ENCODE peak calls at places on chromosomes 3 and 15, in nine cellular contexts. I is right atrium auricular region, X is body of pancreas, U is uterus, F is testis, V is stomach, T is OCI-LY7, R is spleen, L is lung. J is an unnamed sample. For H3K36me3, the result is how much of the 10 kb centered on the place peaks cover.

GRCh38 chr15:49492151-49492550 is 69.1 kb downstream of the FGF7 start:
- DNase-seq in I (no peak), U (no peak), F (no peak), V (no peak), X (no peak), R (no peak), T (no peak), L (no peak), J (no peak)

GRCh38 chr15:38253448-38253847 is 812 bp downstream of the SPRED1 start:
- DNase-seq in I (no peak), R (no peak), U (no peak), X (no peak), V (no peak), L (no peak), T (peak), F (no peak), J (peak)

GRCh38 chr15:26628071-26628470 is 144.8 kb downstream of the GABRB3 start:
- DNase-seq in T (peak), R (no peak), V (no peak), X (no peak), U (no peak), I (no peak), L (no peak), F (no peak), J (no peak)

GRCh38 chr3:43879166-43879565 is 188.4 kb downstream of the ABHD5 start:
- DNase-seq in L (no peak), F (peak), T (peak), I (no peak), X (no peak), U (no peak), R (no peak), V (peak), J (no peak)

GRCh38 chr15:70835415-70835814 is 18.5 kb downstream of the LARP6 start:
- DNase-seq in I (peak), V (no peak), F (peak), R (no peak), T (no peak), X (no peak), U (peak), L (no peak), J (no peak)

GRCh38 chr3:51610708-51611107 is 60.3 kb upstream of the TEX264 start:
- DNase-seq in U (no peak), X (no peak), V (no peak), F (no peak), T (no peak), L (no peak), R (no peak), I (no peak), J (no peak)

GRCh38 chr3:11480663-11481298 is 162.9 kb downstream of the VGLL4 start:
- DNase-seq in F (no peak), L (no peak), U (peak), X (peak), V (peak), T (no peak), R (no peak), I (no peak), J (no peak)

GRCh38 chr3:38616658-38617057 is 32.8 kb downstream of the SCN5A start:
- DNase-seq in T (no peak), F (no peak), U (no peak), I (no peak), L (no peak), V (no peak), X (no peak), R (peak), J (no peak)

GRCh38 chr3:51671090-51672082 is at the start of gene TEX264:
- DNase-seq in T (peak), L (peak), U (peak), I (peak), V (peak), X (peak), F (peak), R (peak), J (no peak)

GRCh38 chr15:66254364-66255292 is 1.1 kb upstream of the MEGF11 start:
- DNase-seq in R (no peak), X (no peak), T (no peak), I (no peak), V (no peak), U (no peak), F (no peak), L (no peak), J (no peak)

GRCh38 chr3:45272411-45272810 is 46.3 kb upstream of the TMEM158 start:
- DNase-seq in R (no peak), T (no peak), U (no peak), L (no peak), X (no peak), F (no peak), I (no peak), V (no peak), J (no peak)

GRCh38 chr3:17802993-17803392 is 60.6 kb upstream of the TBC1D5 start:
- DNase-seq in R (no peak), V (no peak), X (no peak), U (no peak), T (no peak), F (no peak), L (no peak), I (no peak), J (no peak)

GRCh38 chr3:60609446-60609845 is 641.8 kb downstream of the FHIT start:
- DNase-seq in V (no peak), L (no peak), U (no peak), I (no peak), R (no peak), T (no peak), F (no peak), X (no peak), J (no peak)

GRCh38 chr3:54188176-54188791 is 65.9 kb downstream of the CACNA2D3 start:
- DNase-seq in L (no peak), U (no peak), R (no peak), V (peak), F (peak), I (no peak), T (peak), X (peak), J (peak)

GRCh38 chr3:18679226-18679625 is 254.1 kb upstream of the SATB1 start:
- DNase-seq in V (no peak), X (no peak), L (no peak), T (no peak), U (no peak), F (no peak), R (no peak), I (no peak), J (no peak)

GRCh38 chr3:58293516-58293915 is 12.5 kb upstream of the RPP14 start:
- DNase-seq in T (no peak), R (no peak), L (no peak), I (no peak), V (no peak), F (no peak), U (no peak), X (no peak), J (no peak)

GRCh38 chr3:132464066-132464465 is 46.8 kb downstream of the DNAJC13 start:
- DNase-seq in V (no peak), F (no peak), R (no peak), U (no peak), X (no peak), T (no peak), I (no peak), L (no peak), J (no peak)

GRCh38 chr15:79682285-79682684 is 214.5 kb downstream of the MTHFS start:
- DNase-seq in F (peak), R (no peak), T (no peak), X (no peak), V (no peak), U (no peak), L (no peak), I (no peak), J (no peak)

GRCh38 chr15:70853270-70853854 is 595 bp downstream of the LARP6 start:
- DNase-seq in T (no peak), I (no peak), U (peak), R (no peak), F (peak), V (no peak), X (peak), L (no peak), J (no peak)

GRCh38 chr15:40449275-40449674 is 8.5 kb downstream of the BAHD1 start:
- DNase-seq in I (no peak), T (no peak), X (no peak), U (no peak), R (no peak), V (no peak), F (no peak), L (no peak), J (no peak)

GRCh38 chr3:11118181-11118682 is 36.1 kb upstream of the HRH1 start:
- DNase-seq in T (no peak), R (no peak), V (no peak), F (no peak), U (no peak), I (no peak), L (no peak), X (no peak), J (no peak)

GRCh38 chr15:45441686-45442085 is 63.3 kb upstream of the GATM start:
- DNase-seq in V (peak), T (no peak), R (peak), F (peak), X (no peak), I (no peak), L (peak), U (no peak), J (no peak)

GRCh38 chr15:40471778-40472130 is 970 bp downstream of the CHST14 start:
- DNase-seq in I (no peak), X (peak), T (peak), F (no peak), L (peak), U (no peak), R (peak), V (peak), J (no peak)

GRCh38 chr15:45162771-45163507 is 24.8 kb downstream of the SHF start:
- DNase-seq in F (peak), I (peak), U (peak), R (peak), L (peak), T (peak), X (peak), V (peak), J (peak)

GRCh38 chr15:34442891-34443290 is 5.3 kb upstream of the GOLGA8A start:
- DNase-seq in T (no peak), R (no peak), I (no peak), V (no peak), L (no peak), U (no peak), F (no peak), X (no peak), J (no peak)

GRCh38 chr3:40973141-40973540 is 226.2 kb upstream of the CTNNB1 start:
- DNase-seq in I (no peak), V (no peak), R (no peak), U (no peak), L (no peak), T (no peak), X (no peak), F (no peak), J (no peak)

GRCh38 chr15:80803580-80804525 is 24.7 kb downstream of the CEMIP start:
- DNase-seq in X (no peak), U (no peak), T (no peak), F (no peak), I (no peak), V (no peak), R (no peak), L (no peak), J (no peak)

GRCh38 chr15:65110676-65111292 is 4.2 kb downstream of the UBAP1L start:
- DNase-seq in U (no peak), X (no peak), T (no peak), R (no peak), I (peak), V (no peak), F (no peak), L (no peak), J (no peak)

GRCh38 chr3:36868614-36869436 is 76.0 kb downstream of the TRANK1 start:
- DNase-seq in V (peak), T (peak), X (peak), U (peak), R (no peak), L (peak), F (peak), I (no peak), J (peak)

GRCh38 chr3:190169877-190170276 is 49.2 kb upstream of the P3H2 start:
- DNase-seq in F (no peak), X (no peak), U (no peak), L (no peak), V (no peak), T (no peak), I (no peak), R (no peak), J (no peak)

GRCh38 chr3:175861916-175862315 is 1002.8 kb downstream of the NAALADL2 start:
- DNase-seq in T (no peak), I (no peak), X (no peak), R (no peak), F (no peak), U (no peak), L (no peak), V (no peak), J (no peak)

GRCh38 chr3:9347086-9347485 is 15.8 kb upstream of the THUMPD3 start:
- DNase-seq in L (no peak), T (no peak), F (no peak), R (no peak), X (no peak), I (no peak), V (no peak), U (no peak), J (no peak)

GRCh38 chr3:131033480-131034080 is 6.9 kb downstream of the NEK11 start:
- DNase-seq in U (no peak), X (no peak), L (no peak), T (peak), F (no peak), R (no peak), V (no peak), I (no peak), J (no peak)

GRCh38 chr15:99134317-99134821 is 29.5 kb downstream of the SYNM start:
- DNase-seq in F (no peak), R (no peak), I (no peak), T (no peak), U (no peak), V (no peak), L (no peak), X (no peak), J (no peak)

GRCh38 chr3:58564456-58565160 is 12.6 kb downstream of the FAM107A start:
- DNase-seq in X (no peak), V (no peak), I (peak), F (no peak), U (no peak), R (no peak), T (no peak), L (no peak), J (peak)

GRCh38 chr3:164470471-164470870 is 607.8 kb downstream of the SI start:
- DNase-seq in F (no peak), V (no peak), R (no peak), X (no peak), I (no peak), T (no peak), L (no peak), U (no peak), J (no peak)

DNA sequence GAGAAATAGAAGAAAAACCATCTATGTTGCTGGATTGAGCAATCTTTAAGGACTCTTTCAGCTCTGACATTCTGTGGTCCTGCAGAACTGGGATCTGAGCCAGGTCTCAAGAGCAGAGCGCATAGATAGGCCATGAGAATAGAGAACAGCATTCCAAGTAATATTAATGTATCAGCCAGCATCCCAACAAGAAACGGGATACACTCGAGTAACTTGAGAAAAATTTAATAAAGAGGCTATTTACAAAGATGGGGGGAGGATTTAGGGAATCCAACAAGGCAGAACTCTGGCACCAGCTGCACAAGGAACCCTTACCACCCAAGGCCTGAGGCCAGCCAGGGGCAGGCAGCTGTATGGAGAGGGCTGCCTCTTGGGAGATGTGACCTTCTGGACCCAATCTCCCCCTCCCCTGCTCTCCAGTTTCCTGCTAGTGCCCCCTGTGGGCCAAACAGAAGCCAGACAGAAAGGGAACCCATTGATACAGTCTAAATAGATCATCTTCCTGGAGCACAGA is 8.2 kb downstream of the TMOD2 start:
- DNase-seq in L (peak), F (peak), V (no peak), I (no peak), T (no peak), U (peak), R (no peak), X (no peak), J (no peak)
- TF ChIP-seq CTCF in L (no peak), F (no peak), V (no peak), I (peak), T (peak), U (no peak), R (peak), X (no peak), J (peak)

GRCh38 chr3:88167173-88167572 is 17.4 kb downstream of the C3orf38 start:
- DNase-seq in U (no peak), V (no peak), T (no peak), X (no peak), R (no peak), L (no peak), I (no peak), F (no peak), J (no peak)
- H3K4me3 ChIP-seq in U (no peak), V (no peak), T (no peak), X (no peak), R (no peak), L (no peak), I (no peak), F (no peak), J (no peak)

DNA sequence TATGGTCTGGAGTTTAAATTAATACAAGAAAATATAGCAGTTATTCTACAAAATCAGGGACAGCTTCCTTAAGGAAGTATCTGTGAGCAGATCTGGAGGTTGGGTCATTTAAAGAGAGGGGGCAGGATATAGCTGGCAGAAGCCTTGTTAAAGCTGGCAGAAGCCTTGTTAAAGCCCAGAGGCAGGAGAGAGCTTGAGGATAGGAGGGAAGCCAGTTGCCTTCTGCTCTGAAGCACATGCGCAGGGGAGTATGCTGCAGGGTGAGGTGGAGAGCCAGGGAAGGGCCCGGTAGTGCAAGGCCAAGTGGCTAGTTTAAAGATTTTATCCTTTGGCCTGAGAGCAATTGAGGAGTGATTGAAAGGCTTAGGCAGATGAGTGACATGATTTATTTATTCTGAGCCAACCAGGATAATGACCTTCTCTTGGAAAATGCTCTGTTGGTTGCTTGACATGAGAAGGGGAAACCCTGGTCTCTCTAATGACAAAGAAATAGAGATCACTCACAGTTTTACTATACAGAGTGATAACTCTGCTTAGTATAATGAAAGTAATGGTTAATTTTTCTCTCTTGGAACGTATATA is 3.9 kb downstream of the EAF1 start:
- DNase-seq in V (no peak), L (no peak), U (no peak), T (no peak), R (no peak), X (no peak), I (no peak), F (no peak), J (no peak)
- H3K36me3 ChIP-seq in V (half or more), L (under half), U (under half), T (half or more), R (half or more), X (under half), I (under half), F (under half), J (under half)

GRCh38 chr3:52931889-52932288 is 34.5 kb upstream of the STIMATE start:
- DNase-seq in V (no peak), R (no peak), L (no peak), T (peak), I (no peak), U (no peak), X (no peak), F (no peak), J (no peak)
- TF ChIP-seq CTCF in V (no peak), R (no peak), L (no peak), T (peak), I (no peak), U (no peak), X (no peak), F (no peak), J (no peak)

GRCh38 chr15:37102315-37103021 is 2.1 kb upstream of the MEIS2 start:
- DNase-seq in L (no peak), I (no peak), F (peak), R (peak), V (no peak), U (peak), T (peak), X (no peak), J (no peak)

GRCh38 chr15:37104413-37105392 is 4.4 kb upstream of the MEIS2 start:
- DNase-seq in R (peak), X (no peak), V (no peak), F (no peak), I (no peak), L (no peak), U (peak), T (no peak), J (no peak)

GRCh38 chr15:37101634-37102314 is 1.4 kb upstream of the MEIS2 start:
- DNase-seq in X (peak), F (peak), U (peak), R (peak), T (peak), V (peak), I (peak), L (peak), J (no peak)

GRCh38 chr15:37105795-37106333 is 5.5 kb upstream of the MEIS2 start:
- DNase-seq in U (no peak), F (no peak), I (no peak), L (no peak), X (no peak), T (no peak), V (no peak), R (no peak), J (no peak)

DNA sequence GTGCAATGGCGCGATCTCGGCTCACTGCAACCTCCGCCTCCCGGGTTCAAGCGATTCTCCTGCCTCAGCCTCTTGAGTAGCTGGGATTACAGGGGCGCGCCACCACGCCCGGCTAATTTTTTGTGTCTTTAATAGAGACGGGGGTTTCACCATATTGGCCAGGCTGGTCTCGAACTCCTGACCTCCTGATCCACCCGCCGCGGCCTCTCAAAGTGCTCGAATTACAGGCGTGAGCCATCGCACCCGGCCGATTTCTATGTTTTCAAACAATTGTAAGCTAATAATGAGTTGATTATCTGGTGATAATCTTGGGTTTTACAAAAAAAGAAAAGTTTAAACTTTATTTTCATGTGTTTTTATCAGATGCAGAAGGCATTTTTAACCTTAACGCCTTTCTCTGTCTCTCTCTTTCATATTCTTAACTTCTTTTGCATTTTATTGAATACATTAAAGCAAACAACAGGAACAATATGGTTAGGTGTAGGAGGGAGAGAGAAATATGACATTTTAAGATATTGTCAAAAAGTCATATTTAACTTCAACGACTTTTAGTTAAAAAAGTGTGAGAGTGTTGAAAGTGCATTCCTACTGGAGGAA is 3.2 kb upstream of the MEIS2 start:
- DNase-seq in F (no peak), I (no peak), L (no peak), R (peak), X (no peak), T (no peak), V (no peak), U (peak), J (no peak)
- H3K4me3 ChIP-seq in F (no peak), I (peak), L (no peak), R (peak), X (no peak), T (no peak), V (peak), U (peak), J (no peak)

GRCh38 chr3:136984837-136985236 is 27.1 kb downstream of the IL20RB start:
- DNase-seq in U (no peak), I (no peak), X (no peak), L (no peak), R (no peak), V (peak), F (no peak), T (no peak), J (no peak)
- H3K36me3 ChIP-seq in U (under half), I (under half), X (under half), L (under half), R (under half), V (under half), F (under half), T (under half), J (under half)

GRCh38 chr3:119145500-119146167 is at the start of gene TEX55:
- DNase-seq in T (peak), L (no peak), X (no peak), V (no peak), I (no peak), R (no peak), F (peak), U (no peak), J (no peak)
- TF ChIP-seq CTCF in T (peak), L (peak), X (peak), V (no peak), I (peak), R (peak), F (no peak), U (peak), J (peak)

J was measured in kidney epithelial cell.